ENCODE peak calls at places on chromosomes 4 and X, in nine cellular contexts. One of them, this sample, is unnamed.

GRCh38 chr4:25011135-25011866 is 19.4 kb downstream of the LGI2 start:
- DNase-seq in tibial artery: no peak
- DNase-seq in neural progenitor cell: no peak
- DNase-seq in thoracic aorta: no peak
- DNase-seq in left lung: no peak
- DNase-seq in PC-3: no peak
- DNase-seq in uterus: no peak
- DNase-seq in fibroblast of lung: no peak
- DNase-seq in lower lobe of right lung: no peak
- DNase-seq in this sample: no peak

GRCh38 chrX:48569958-48570357 is 4.3 kb upstream of the RBM3 start:
- DNase-seq in left lung: no peak
- DNase-seq in fibroblast of lung: peak; percentile 55
- DNase-seq in tibial artery: no peak
- DNase-seq in neural progenitor cell: no peak
- DNase-seq in thoracic aorta: no peak
- DNase-seq in PC-3: peak; percentile 47
- DNase-seq in lower lobe of right lung: no peak
- DNase-seq in uterus: no peak
- DNase-seq in this sample: no peak

GRCh38 chr4:14167876-14168510 is 540.5 kb upstream of the BOD1L1 start:
- DNase-seq in uterus: no peak
- DNase-seq in PC-3: peak; percentile 83
- DNase-seq in lower lobe of right lung: no peak
- DNase-seq in left lung: no peak
- DNase-seq in neural progenitor cell: no peak
- DNase-seq in tibial artery: no peak
- DNase-seq in fibroblast of lung: peak; percentile 23
- DNase-seq in thoracic aorta: no peak
- DNase-seq in this sample: no peak

GRCh38 chr4:176236909-176237308 is 32.1 kb downstream of the ASB5 start:
- DNase-seq in uterus: no peak
- DNase-seq in thoracic aorta: no peak
- DNase-seq in fibroblast of lung: peak; percentile 26
- DNase-seq in left lung: no peak
- DNase-seq in tibial artery: no peak
- DNase-seq in PC-3: peak; percentile 55
- DNase-seq in lower lobe of right lung: no peak
- DNase-seq in neural progenitor cell: no peak
- DNase-seq in this sample: no peak

GRCh38 chrX:67604979-67605703 is 61.3 kb downstream of the AR start:
- DNase-seq in tibial artery: no peak
- DNase-seq in neural progenitor cell: no peak
- DNase-seq in thoracic aorta: no peak
- DNase-seq in fibroblast of lung: peak; percentile 92
- DNase-seq in lower lobe of right lung: no peak
- DNase-seq in uterus: no peak
- DNase-seq in left lung: no peak
- DNase-seq in PC-3: no peak
- DNase-seq in this sample: no peak

GRCh38 chr4:25180524-25181131 is 20.4 kb upstream of the SEPSECS start:
- DNase-seq in lower lobe of right lung: no peak
- DNase-seq in tibial artery: no peak
- DNase-seq in neural progenitor cell: peak; percentile 67
- DNase-seq in left lung: no peak
- DNase-seq in uterus: no peak
- DNase-seq in fibroblast of lung: peak; percentile 27
- DNase-seq in PC-3: peak; percentile 50
- DNase-seq in thoracic aorta: no peak
- DNase-seq in this sample: no peak

GRCh38 chr4:147578057-147578476 is 39.1 kb upstream of the TMEM184C start:
- DNase-seq in thoracic aorta: no peak
- DNase-seq in fibroblast of lung: peak; percentile 96
- DNase-seq in lower lobe of right lung: no peak
- DNase-seq in tibial artery: no peak
- DNase-seq in neural progenitor cell: no peak
- DNase-seq in left lung: no peak
- DNase-seq in uterus: peak; percentile 34
- DNase-seq in PC-3: peak; percentile 96
- DNase-seq in this sample: no peak

GRCh38 chr4:41620594-41621256 is 82.8 kb downstream of the LIMCH1 start:
- DNase-seq in PC-3: no peak
- DNase-seq in tibial artery: no peak
- DNase-seq in lower lobe of right lung: no peak
- DNase-seq in fibroblast of lung: no peak
- DNase-seq in left lung: no peak
- DNase-seq in thoracic aorta: no peak
- DNase-seq in neural progenitor cell: no peak
- DNase-seq in uterus: no peak
- DNase-seq in this sample: no peak

DNA sequence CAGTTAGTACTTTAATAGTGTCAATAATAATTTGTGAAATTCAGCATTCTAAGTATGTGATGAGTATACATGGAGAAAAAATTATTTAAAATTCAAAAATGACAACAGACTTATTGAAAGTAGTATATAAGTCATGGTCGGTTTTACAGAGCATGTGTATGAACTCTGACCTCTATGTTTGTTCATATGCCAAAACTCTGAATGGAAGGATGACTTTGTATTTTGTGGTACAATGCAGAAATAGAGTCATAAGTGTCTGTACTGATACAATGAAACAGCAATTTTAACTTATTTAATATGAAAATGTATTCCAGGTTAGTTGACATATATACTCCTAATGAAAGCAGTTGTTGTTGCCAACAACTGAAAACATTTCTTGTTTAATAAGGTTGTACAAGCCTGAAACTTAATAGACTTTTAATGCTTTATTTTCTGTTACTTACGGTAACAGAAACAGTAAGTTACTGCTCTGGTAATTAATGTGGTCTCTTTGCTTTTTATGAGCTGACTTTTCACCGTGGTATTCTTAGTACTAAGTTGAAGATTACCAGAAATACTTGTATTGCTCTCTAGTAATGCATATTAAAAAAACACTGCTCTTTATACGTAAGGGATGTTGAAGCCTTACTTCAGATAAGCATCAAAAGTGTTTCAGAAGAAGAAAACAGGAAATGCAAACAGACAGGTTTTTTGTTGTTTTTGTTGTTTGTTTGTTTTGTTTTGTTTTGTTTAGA is 1.9 kb downstream of the UBE2K start:
- DNase-seq in thoracic aorta: no peak
- DNase-seq in lower lobe of right lung: no peak
- DNase-seq in fibroblast of lung: peak; percentile 43
- DNase-seq in left lung: no peak
- DNase-seq in uterus: no peak
- DNase-seq in neural progenitor cell: no peak
- DNase-seq in tibial artery: no peak
- DNase-seq in PC-3: peak; percentile 34
- DNase-seq in this sample: no peak
- H3K4me3 ChIP-seq in thoracic aorta: peak overlapping the region; percentile 95
- H3K4me3 ChIP-seq in lower lobe of right lung: peak overlapping the region; percentile 90
- H3K4me3 ChIP-seq in fibroblast of lung: peak overlapping the region; percentile 89
- H3K4me3 ChIP-seq in left lung: peak overlapping the region; percentile 94
- H3K4me3 ChIP-seq in uterus: peak overlapping the region; percentile 61
- H3K4me3 ChIP-seq in neural progenitor cell: peak overlapping the region; percentile 76
- H3K4me3 ChIP-seq in tibial artery: peak overlapping the region; percentile 95
- H3K4me3 ChIP-seq in PC-3: peak overlapping the region; percentile 99
- H3K4me3 ChIP-seq in this sample: peak overlapping the region; percentile 83

GRCh38 chr4:107036602-107037151 is 564 bp upstream of the DKK2 start:
- DNase-seq in thoracic aorta: no peak
- DNase-seq in tibial artery: no peak
- DNase-seq in neural progenitor cell: peak; percentile 31
- DNase-seq in lower lobe of right lung: no peak
- DNase-seq in PC-3: no peak
- DNase-seq in uterus: no peak
- DNase-seq in left lung: peak; percentile 66
- DNase-seq in fibroblast of lung: peak; percentile 6
- DNase-seq in this sample: no peak

GRCh38 chr4:107037188-107037587 is 1.1 kb upstream of the DKK2 start:
- DNase-seq in tibial artery: peak; percentile 33
- DNase-seq in left lung: peak; percentile 66
- DNase-seq in fibroblast of lung: peak; percentile 45
- DNase-seq in thoracic aorta: no peak
- DNase-seq in lower lobe of right lung: peak; percentile 49
- DNase-seq in PC-3: peak; percentile 4
- DNase-seq in neural progenitor cell: peak; percentile 83
- DNase-seq in uterus: no peak
- DNase-seq in this sample: peak; percentile 53

GRCh38 chr4:107035711-107036601 is at the start of gene DKK2:
- DNase-seq in PC-3: no peak
- DNase-seq in left lung: peak; percentile 65
- DNase-seq in uterus: no peak
- DNase-seq in fibroblast of lung: peak; percentile 50
- DNase-seq in thoracic aorta: no peak
- DNase-seq in lower lobe of right lung: peak; percentile 46
- DNase-seq in neural progenitor cell: peak; percentile 66
- DNase-seq in tibial artery: peak; percentile 29
- DNase-seq in this sample: no peak

GRCh38 chr4:107034982-107035710 is 967 bp downstream of the DKK2 start:
- DNase-seq in neural progenitor cell: peak; percentile 72
- DNase-seq in tibial artery: peak; percentile 21
- DNase-seq in lower lobe of right lung: peak; percentile 44
- DNase-seq in left lung: peak; percentile 70
- DNase-seq in PC-3: no peak
- DNase-seq in uterus: peak; percentile 6
- DNase-seq in fibroblast of lung: peak; percentile 44
- DNase-seq in thoracic aorta: no peak
- DNase-seq in this sample: peak; percentile 43

DNA sequence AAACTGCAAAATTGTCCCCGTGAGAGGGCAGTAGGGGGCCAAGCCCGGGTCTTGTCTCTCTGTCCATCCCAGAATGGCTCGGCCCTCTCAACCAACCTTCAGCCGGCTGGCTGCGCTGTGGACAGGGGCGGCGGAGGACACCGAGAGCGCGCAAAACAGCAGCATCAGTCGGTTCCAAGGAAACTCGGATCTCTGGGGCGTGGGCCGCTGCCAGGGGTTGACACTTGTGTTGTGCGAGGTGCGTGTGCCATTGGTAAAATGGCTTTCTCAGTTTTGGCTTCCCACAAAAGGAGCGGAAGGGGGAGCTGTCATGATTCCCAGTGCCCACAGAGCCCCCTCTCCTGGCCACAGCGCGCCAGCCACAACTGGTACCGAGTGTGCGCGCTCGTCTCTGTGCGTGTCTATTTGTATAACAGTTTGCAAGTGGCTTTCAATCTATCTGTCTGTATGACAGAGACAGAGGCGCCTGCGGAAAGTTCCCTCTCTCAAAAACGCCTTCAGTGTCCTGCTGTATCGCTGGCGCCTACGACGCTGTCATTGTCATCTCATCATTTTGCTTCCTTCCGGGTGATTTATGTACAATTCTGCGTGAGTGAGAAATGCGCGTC is 1.9 kb downstream of the DKK2 start:
- DNase-seq in thoracic aorta: no peak
- DNase-seq in tibial artery: peak; percentile 31
- DNase-seq in lower lobe of right lung: no peak
- DNase-seq in neural progenitor cell: peak; percentile 84
- DNase-seq in fibroblast of lung: peak; percentile 41
- DNase-seq in uterus: peak; percentile 8
- DNase-seq in PC-3: no peak
- DNase-seq in left lung: peak; percentile 60
- DNase-seq in this sample: peak; percentile 56
- TF ChIP-seq CTCF in thoracic aorta: peak; percentile 28
- TF ChIP-seq CTCF in tibial artery: no peak
- TF ChIP-seq CTCF in lower lobe of right lung: no peak
- TF ChIP-seq CTCF in neural progenitor cell: peak; percentile 65
- TF ChIP-seq CTCF in fibroblast of lung: peak; percentile 12
- TF ChIP-seq CTCF in uterus: no peak
- TF ChIP-seq CTCF in PC-3: no peak
- TF ChIP-seq CTCF in left lung: no peak
- TF ChIP-seq CTCF in this sample: peak; percentile 26

DNA sequence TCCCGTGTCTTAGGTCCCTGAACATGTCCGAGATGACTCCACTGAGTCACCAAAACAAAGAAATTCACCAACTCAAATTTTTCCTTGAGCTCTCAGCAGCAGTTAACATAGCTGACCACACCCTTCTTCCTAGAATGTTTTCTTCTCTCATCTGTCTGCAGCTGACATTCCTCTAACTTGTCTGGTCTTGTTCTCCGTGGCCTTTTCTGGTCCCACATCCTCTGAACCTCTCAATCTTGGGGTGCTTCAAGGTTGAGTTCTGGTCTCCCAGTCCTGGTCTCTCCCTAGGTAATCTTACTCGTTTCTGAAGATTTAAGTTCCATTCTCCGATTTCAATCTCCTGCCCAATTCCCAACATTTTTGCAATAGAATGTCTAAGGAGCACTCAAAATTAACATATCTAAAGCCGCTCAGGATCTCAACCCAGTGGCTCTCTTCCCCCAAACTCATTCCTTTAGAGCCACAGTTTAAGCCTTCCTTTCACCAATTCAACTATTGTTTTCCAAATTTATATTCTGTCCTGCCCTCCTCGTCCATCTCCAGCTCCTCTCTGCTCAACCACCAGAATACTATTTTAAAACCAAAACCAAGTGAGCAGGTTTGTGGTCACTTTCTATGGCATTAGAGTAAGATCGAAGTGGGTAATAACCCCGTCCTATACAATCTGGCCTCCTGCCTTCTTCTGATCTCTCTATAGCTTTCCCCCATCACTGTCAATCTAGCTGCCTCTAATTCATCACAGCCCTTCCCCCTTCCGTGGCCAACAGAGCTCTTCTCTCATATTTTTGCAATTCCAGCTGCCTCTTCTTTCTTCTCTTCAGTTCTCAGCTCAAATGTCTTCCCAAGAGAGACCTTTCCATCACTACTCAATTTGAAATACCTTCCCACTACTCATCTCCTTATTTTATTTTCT is 1.2 kb downstream of the TRIML2 start:
- DNase-seq in PC-3: peak; percentile 21
- DNase-seq in tibial artery: no peak
- DNase-seq in fibroblast of lung: peak; percentile 1
- DNase-seq in left lung: no peak
- DNase-seq in uterus: no peak
- DNase-seq in thoracic aorta: no peak
- DNase-seq in lower lobe of right lung: no peak
- DNase-seq in neural progenitor cell: peak; percentile 19
- DNase-seq in this sample: no peak
- H3K27ac ChIP-seq in PC-3: no peak overlapping the region
- H3K27ac ChIP-seq in tibial artery: no peak overlapping the region
- H3K27ac ChIP-seq in fibroblast of lung: no peak overlapping the region
- H3K27ac ChIP-seq in left lung: no peak overlapping the region
- H3K27ac ChIP-seq in uterus: no peak overlapping the region
- H3K27ac ChIP-seq in thoracic aorta: no peak overlapping the region
- H3K27ac ChIP-seq in lower lobe of right lung: no peak overlapping the region
- H3K27ac ChIP-seq in neural progenitor cell: no peak overlapping the region
- H3K27ac ChIP-seq in this sample: no peak overlapping the region

GRCh38 chr4:123510666-123511065 is 114.1 kb downstream of the SPRY1 start:
- DNase-seq in neural progenitor cell: no peak
- DNase-seq in PC-3: no peak
- DNase-seq in thoracic aorta: no peak
- DNase-seq in tibial artery: no peak
- DNase-seq in lower lobe of right lung: no peak
- DNase-seq in left lung: no peak
- DNase-seq in fibroblast of lung: no peak
- DNase-seq in uterus: no peak
- DNase-seq in this sample: no peak

GRCh38 chr4:123505077-123505456 is 108.5 kb downstream of the SPRY1 start:
- DNase-seq in PC-3: peak; percentile 16
- DNase-seq in tibial artery: no peak
- DNase-seq in left lung: no peak
- DNase-seq in thoracic aorta: no peak
- DNase-seq in uterus: no peak
- DNase-seq in neural progenitor cell: peak; percentile 27
- DNase-seq in fibroblast of lung: peak; percentile 42
- DNase-seq in lower lobe of right lung: no peak
- DNase-seq in this sample: no peak

GRCh38 chr4:123503698-123504389 is 107.2 kb downstream of the SPRY1 start:
- DNase-seq in lower lobe of right lung: no peak
- DNase-seq in fibroblast of lung: no peak
- DNase-seq in tibial artery: peak; percentile 29
- DNase-seq in neural progenitor cell: no peak
- DNase-seq in left lung: no peak
- DNase-seq in PC-3: no peak
- DNase-seq in uterus: no peak
- DNase-seq in thoracic aorta: no peak
- DNase-seq in this sample: no peak

GRCh38 chr4:123505457-123506310 is 109.1 kb downstream of the SPRY1 start:
- DNase-seq in lower lobe of right lung: peak; percentile 77
- DNase-seq in fibroblast of lung: peak; percentile 79
- DNase-seq in tibial artery: peak; percentile 43
- DNase-seq in PC-3: peak; percentile 41
- DNase-seq in thoracic aorta: no peak
- DNase-seq in uterus: peak; percentile 28
- DNase-seq in neural progenitor cell: peak; percentile 90
- DNase-seq in left lung: peak; percentile 88
- DNase-seq in this sample: peak; percentile 67

DNA sequence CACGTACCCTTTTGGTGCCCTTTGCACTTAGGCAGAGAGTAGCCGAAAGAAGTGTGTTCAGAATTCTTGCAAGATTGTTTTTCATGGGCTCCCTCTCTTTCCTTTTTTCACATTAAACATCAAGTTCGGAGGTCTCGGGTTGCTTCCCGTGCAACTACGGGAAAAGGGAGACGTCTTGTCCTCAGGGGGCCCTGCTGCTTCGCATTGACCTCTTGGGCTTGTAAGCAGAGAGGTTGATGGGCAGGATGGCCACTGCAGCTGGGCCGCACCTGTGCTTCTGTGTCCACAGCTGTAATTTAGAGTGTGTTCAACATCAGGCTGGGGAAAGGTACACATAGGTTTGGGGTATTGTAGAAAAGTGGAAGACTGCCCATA is 109.7 kb downstream of the SPRY1 start:
- DNase-seq in uterus: no peak
- DNase-seq in PC-3: no peak
- DNase-seq in lower lobe of right lung: no peak
- DNase-seq in fibroblast of lung: no peak
- DNase-seq in tibial artery: no peak
- DNase-seq in left lung: no peak
- DNase-seq in thoracic aorta: no peak
- DNase-seq in neural progenitor cell: no peak
- DNase-seq in this sample: no peak
- H3K4me3 ChIP-seq in uterus: peak overlapping the region; percentile 42
- H3K4me3 ChIP-seq in PC-3: peak overlapping the region; percentile 71
- H3K4me3 ChIP-seq in lower lobe of right lung: peak overlapping the region; percentile 64
- H3K4me3 ChIP-seq in fibroblast of lung: peak overlapping the region; percentile 74
- H3K4me3 ChIP-seq in tibial artery: peak overlapping the region; percentile 58
- H3K4me3 ChIP-seq in left lung: no peak overlapping the region
- H3K4me3 ChIP-seq in thoracic aorta: peak overlapping the region; percentile 74
- H3K4me3 ChIP-seq in neural progenitor cell: peak overlapping the region; percentile 57
- H3K4me3 ChIP-seq in this sample: peak overlapping the region; percentile 69